ENCODE peak calls at places on chromosomes 2 and 18, in five cellular contexts. P, V, N, A and G are unnamed samples.

GRCh38 chr2:230575640-230576324 is 136.9 kb upstream of the CAB39 start:
- DNase-seq in P (no peak), V (no peak), N (peak), A (peak), G (no peak)

GRCh38 chr2:28445448-28446258 is 50.2 kb upstream of the PLB1 start:
- DNase-seq in N (peak), P (peak), A (peak), V (peak), G (peak)

GRCh38 chr18:58135806-58136331 is 91.8 kb downstream of the NEDD4L start:
- DNase-seq in P (peak), A (peak), N (peak), V (peak), G (peak)

GRCh38 chr2:38439226-38439612 is 62.1 kb upstream of the ATL2 start:
- DNase-seq in V (no peak), P (no peak), N (no peak), A (no peak), G (peak)

GRCh38 chr2:157190151-157190550 is 67.4 kb upstream of the GALNT5 start:
- DNase-seq in N (no peak), A (no peak), P (peak), V (peak), G (peak)

GRCh38 chr2:43071629-43072550 is 154.5 kb downstream of the ZFP36L2 start:
- DNase-seq in N (no peak), A (no peak), P (no peak), V (peak), G (peak)

GRCh38 chr2:39737661-39738060 is 41.4 kb downstream of the THUMPD2 start:
- DNase-seq in P (peak), N (no peak), A (no peak), V (peak), G (peak)

GRCh38 chr2:33238111-33238510 is 238.3 kb upstream of the RASGRP3 start:
- DNase-seq in V (peak), N (no peak), A (no peak), P (peak), G (peak)

GRCh38 chr2:11802782-11803191 is 56.4 kb downstream of the LPIN1 start:
- DNase-seq in N (no peak), V (peak), P (peak), A (no peak), G (no peak)

GRCh38 chr2:241858206-241859016 is at the start of gene PDCD1:
- DNase-seq in A (peak), N (no peak), V (no peak), P (no peak), G (no peak)

GRCh38 chr2:154771664-154772284 is 73.3 kb downstream of the KCNJ3 start:
- DNase-seq in V (no peak), P (no peak), A (no peak), N (no peak), G (no peak)

GRCh38 chr18:62324917-62325805 is at the start of gene TNFRSF11A:
- DNase-seq in N (no peak), P (no peak), V (no peak), A (peak), G (peak)

GRCh38 chr2:18799397-18799796 is 210.0 kb upstream of the NT5C1B start:
- DNase-seq in P (no peak), N (no peak), A (no peak), V (no peak), G (peak)

GRCh38 chr2:222982010-222982908 is 69.7 kb upstream of the KCNE4 start:
- DNase-seq in A (peak), P (peak), N (peak), V (peak), G (peak)

GRCh38 chr2:145760781-145761649 is 1241.1 kb upstream of the ZEB2 start:
- DNase-seq in A (no peak), V (peak), N (no peak), P (peak), G (peak)

GRCh38 chr18:74715306-74715705 is 117.6 kb downstream of the ZNF407 start:
- DNase-seq in N (no peak), V (no peak), A (no peak), P (no peak), G (no peak)

GRCh38 chr2:217947341-217948316 is 55.2 kb downstream of the TNS1 start:
- DNase-seq in N (peak), P (no peak), V (no peak), A (no peak), G (no peak)

GRCh38 chr2:44348385-44348784 is 12.9 kb downstream of the PREPL start:
- DNase-seq in A (no peak), P (peak), V (peak), N (no peak), G (no peak)

GRCh38 chr18:22015156-22015555 is 154.2 kb upstream of the GATA6 start:
- DNase-seq in N (no peak), A (no peak), V (no peak), P (no peak), G (peak)

GRCh38 chr2:70615222-70615621 is 61.6 kb upstream of the TGFA start:
- DNase-seq in V (no peak), N (no peak), P (no peak), A (peak), G (no peak)

GRCh38 chr2:142786922-142787702 is 90.4 kb upstream of the KYNU start:
- DNase-seq in A (no peak), N (no peak), V (no peak), P (no peak), G (no peak)

GRCh38 chr2:71609958-71610357 is 156.6 kb downstream of the DYSF start:
- DNase-seq in P (peak), A (peak), V (peak), N (peak), G (peak)

GRCh38 chr2:28620801-28621171 is 124.9 kb downstream of the PLB1 start:
- DNase-seq in A (no peak), N (no peak), V (no peak), P (no peak), G (no peak)

GRCh38 chr2:171798156-171798815 is 95.8 kb downstream of the SLC25A12 start:
- DNase-seq in P (peak), V (peak), A (no peak), N (no peak), G (peak)

GRCh38 chr2:206799083-206799482 is 33.7 kb downstream of the FASTKD2 start:
- DNase-seq in V (peak), P (peak), A (peak), N (no peak), G (no peak)

GRCh38 chr2:206802654-206803514 is 37.5 kb downstream of the FASTKD2 start:
- DNase-seq in N (no peak), V (no peak), P (no peak), A (no peak), G (no peak)

GRCh38 chr2:206798009-206798408 is 32.6 kb downstream of the FASTKD2 start:
- DNase-seq in P (no peak), A (no peak), N (no peak), V (no peak), G (no peak)

GRCh38 chr2:206801417-206801772 is 36.0 kb downstream of the FASTKD2 start:
- DNase-seq in V (no peak), N (no peak), P (no peak), A (no peak), G (no peak)

DNA sequence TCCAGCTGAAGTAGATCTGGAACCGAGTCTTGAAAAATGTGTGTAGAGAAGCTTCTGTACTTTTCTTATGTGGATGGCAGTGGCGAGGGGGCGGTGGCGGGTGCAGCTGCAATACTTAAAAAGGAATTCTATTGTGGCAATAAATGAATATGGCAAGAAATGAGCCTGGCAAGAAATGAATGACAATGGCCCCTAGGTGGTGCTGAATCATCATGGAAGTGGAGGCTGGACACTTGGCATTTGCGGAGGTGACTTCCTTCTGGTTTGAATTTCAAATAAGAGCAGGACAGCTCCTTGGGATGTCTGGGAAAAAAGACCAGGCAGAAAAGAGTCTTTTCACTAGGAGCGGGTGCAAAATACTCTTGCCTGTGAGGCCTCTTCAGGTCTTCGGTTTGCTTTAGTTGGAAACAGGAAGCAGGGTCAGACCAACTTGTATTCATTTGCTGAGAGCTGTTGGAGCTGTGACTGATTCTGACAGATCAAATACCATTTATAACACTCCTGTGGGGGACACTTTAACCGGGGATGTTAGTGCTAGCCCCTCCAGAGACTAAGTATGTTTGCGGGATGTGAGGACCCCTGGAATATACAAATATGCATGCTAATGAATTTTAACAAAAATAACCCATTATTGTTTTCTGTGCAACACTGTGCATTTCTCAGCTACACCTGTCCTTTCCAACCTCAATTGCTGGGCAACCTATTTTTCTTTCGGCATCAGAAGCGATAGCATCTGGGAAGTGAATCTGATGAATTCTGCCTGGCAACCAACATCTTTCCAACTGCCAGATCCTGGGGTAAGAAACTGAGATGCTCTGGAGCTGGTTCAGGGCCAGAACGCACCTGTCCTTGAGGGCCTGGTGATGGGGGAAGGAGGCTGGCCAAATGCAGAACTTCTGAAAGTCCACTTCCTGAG is 35.4 kb downstream of the FASTKD2 start:
- DNase-seq in V (peak), N (peak), P (peak), A (peak), G (peak)
- H2AFZ ChIP-seq in V (no peak), N (no peak), P (no peak), A (no peak), G (no peak)

DNA sequence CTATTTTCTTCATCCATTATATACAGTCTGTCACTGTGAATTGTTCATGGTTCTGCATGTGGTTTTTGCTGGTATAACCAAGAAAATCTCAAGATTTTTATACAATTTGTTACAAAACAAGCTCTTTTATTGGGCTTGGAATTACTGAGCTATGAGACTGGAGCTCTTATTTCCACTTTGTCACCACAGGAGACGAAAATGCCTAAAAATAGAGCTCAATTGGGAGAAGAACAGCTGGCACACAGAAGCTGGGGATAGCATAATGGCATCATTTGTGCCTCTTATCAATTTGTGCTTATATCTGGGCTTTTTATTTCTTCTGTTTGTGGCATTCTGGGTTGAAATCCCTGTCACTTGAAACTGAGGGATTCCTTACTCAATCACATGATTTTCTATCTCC is 219.1 kb downstream of the CALCRL start:
- DNase-seq in A (no peak), N (no peak), V (no peak), P (no peak), G (no peak)
- H2AFZ ChIP-seq in A (no peak), N (no peak), V (no peak), P (no peak), G (no peak)

DNA sequence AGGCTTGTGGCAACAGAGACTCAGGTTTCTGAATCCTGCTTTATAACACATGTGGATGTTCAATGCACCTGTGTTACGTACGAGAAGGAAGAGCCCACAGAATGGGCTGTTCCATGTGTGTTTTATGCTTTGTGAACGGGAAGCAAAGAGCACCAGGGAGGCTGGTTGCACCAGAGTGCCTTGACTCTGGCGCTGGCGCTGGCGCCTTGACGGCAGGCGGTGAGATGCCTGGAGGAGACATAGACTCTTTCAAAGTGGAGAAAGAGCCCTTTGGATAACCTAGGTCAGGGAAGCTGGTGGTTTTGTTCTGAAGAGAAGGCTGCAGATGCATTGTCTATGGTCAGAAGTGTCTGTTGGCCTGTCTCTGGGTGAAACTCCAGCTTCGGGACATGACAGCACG is 80.2 kb upstream of the APCDD1 start:
- DNase-seq in P (no peak), N (no peak), V (no peak), A (no peak), G (no peak)
- H2AFZ ChIP-seq in P (peak), N (no peak), V (no peak), A (no peak), G (no peak)

DNA sequence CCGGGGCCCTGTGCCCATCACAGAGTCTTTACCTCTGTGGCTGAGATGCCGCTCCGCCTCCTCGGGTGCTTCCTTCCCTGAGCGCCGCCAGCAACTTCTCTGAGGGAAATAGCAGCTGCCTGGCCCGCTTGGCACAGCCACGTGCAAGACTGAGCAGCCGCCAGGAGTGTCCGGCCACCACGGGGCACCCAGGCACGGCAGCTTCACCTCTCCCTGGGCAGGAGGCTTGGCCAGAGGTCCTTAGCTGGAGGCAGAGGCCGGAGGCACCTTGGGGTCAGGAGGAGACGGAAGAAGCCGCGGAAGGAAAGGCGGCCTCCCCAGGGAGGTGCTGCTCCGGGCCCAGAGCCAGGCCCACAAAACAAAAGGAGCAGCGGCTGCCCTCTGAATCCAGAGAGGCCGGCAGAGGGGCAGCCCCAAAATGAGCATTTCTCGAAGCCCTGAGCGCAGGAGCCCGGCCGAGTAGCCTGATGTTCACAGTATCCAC is 6.0 kb upstream of the LIMS2 start:
- DNase-seq in V (no peak), A (no peak), P (no peak), N (no peak), G (no peak)
- H2AFZ ChIP-seq in V (peak), A (no peak), P (peak), N (no peak), G (no peak)

GRCh38 chr2:136006658-136007057 is 21.2 kb upstream of the DARS1 start:
- DNase-seq in N (no peak), V (peak), P (peak), A (no peak), G (peak)
- H2AFZ ChIP-seq in N (no peak), V (no peak), P (no peak), A (no peak), G (no peak)

GRCh38 chr2:177917169-177917568 is 155.4 kb downstream of the PDE11A start:
- DNase-seq in N (no peak), V (no peak), P (no peak), A (no peak), G (no peak)

GRCh38 chr2:177914247-177914646 is 158.3 kb downstream of the PDE11A start:
- DNase-seq in A (no peak), P (no peak), V (no peak), N (no peak), G (no peak)

GRCh38 chr2:177921726-177922125 is 150.9 kb downstream of the PDE11A start:
- DNase-seq in P (peak), N (no peak), A (no peak), V (peak), G (no peak)

DNA sequence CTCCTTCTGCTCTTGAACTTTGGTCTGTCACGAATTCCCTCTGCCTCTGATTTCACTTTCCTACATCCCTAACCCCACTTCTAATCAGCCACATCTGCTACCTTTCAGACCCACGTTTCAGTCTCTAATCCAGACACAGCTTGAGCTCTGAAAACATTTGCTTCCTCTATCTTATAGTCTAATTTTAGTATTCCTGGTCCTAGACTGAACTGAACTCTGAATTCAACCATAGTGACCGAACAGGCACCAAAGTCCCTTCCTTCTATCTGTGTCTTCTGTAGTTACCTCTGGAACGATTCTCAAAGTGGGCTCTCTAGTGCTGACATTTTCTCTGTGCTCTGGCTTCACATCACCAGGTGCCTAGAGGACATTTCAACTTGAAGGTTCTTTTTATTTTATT is 156.2 kb downstream of the PDE11A start:
- DNase-seq in V (no peak), A (no peak), P (no peak), N (no peak), G (no peak)
- H2AFZ ChIP-seq in V (no peak), A (no peak), P (no peak), N (no peak), G (no peak)

GRCh38 chr18:987325-988186 is 82.9 kb downstream of the ADCYAP1 start:
- DNase-seq in P (peak), N (no peak), V (peak), A (peak), G (peak)
- H2AFZ ChIP-seq in P (no peak), N (no peak), V (no peak), A (no peak), G (no peak)

GRCh38 chr2:95017308-95017630 is 8.2 kb upstream of the MAL start:
- DNase-seq in N (no peak), V (no peak), A (no peak), P (no peak), G (no peak)
- H2AFZ ChIP-seq in N (no peak), V (no peak), A (no peak), P (no peak), G (no peak)

DNA sequence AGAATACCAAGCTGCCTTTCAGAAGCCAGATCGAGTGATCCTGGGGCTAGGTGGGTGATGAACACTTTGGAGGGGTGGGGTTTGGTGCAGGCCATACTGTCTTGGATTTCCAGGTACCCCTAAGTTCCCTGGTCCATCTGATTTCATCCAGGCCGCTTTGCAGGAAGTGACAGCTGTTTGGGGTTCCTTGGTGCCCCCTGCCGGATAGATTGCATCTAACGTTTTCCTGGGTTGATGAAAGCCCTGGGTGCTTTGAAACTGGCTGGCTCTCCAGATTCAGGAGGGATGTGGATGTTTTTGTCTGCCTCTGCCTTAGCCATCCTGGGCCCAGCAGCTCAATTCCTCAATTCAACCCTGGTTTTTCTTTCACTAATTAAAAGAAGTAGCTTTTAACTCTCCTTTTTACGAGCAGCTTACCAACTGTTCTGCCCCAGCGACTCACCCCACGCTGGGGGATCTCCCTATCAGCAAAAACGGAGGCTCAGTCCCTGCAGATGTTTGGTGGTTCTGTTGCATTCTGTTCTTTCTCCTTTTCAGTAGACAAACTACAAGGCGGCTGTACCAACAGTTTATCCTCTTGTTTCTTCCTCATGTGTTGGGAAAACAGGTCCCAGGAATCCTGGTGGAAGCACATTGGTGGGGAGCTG is 37.1 kb downstream of the ARHGEF4 start:
- DNase-seq in P (peak), N (peak), A (peak), V (peak), G (peak)
- H2AFZ ChIP-seq in P (no peak), N (no peak), A (no peak), V (no peak), G (no peak)